ENCODE peak calls at places on chromosomes 6 and 20, in four cellular contexts. B is fibroblast of lung, M is A549, G is mammary epithelial cell. H is an unnamed sample.

GRCh38 chr20:18839507-18840247 is 26.1 kb downstream of the SCP2D1 start:
- DNase-seq in B (no peak), M (no peak), G (peak), H (no peak)

GRCh38 chr6:112694986-112695385 is 347.9 kb downstream of the RFPL4B start:
- DNase-seq in B (no peak), M (no peak), G (no peak), H (no peak)

GRCh38 chr6:7647504-7647903 is 57.5 kb downstream of the SNRNP48 start:
- DNase-seq in B (no peak), M (no peak), G (no peak), H (no peak)

GRCh38 chr6:42925248-42925857 is 3.9 kb upstream of the CNPY3 start:
- DNase-seq in B (no peak), M (no peak), G (no peak), H (no peak)

GRCh38 chr6:113464536-113464935 is 392.6 kb upstream of the MARCKS start:
- DNase-seq in B (no peak), M (no peak), G (no peak), H (no peak)

GRCh38 chr6:125406771-125407170 is 105.0 kb upstream of the HDDC2 start:
- DNase-seq in B (no peak), M (no peak), G (no peak), H (no peak)

GRCh38 chr20:51134405-51134804 is 111.5 kb upstream of the KCNG1 start:
- DNase-seq in B (no peak), M (no peak), G (no peak), H (no peak)

GRCh38 chr6:155638200-155638599 is 182.6 kb upstream of the NOX3 start:
- DNase-seq in B (no peak), M (no peak), G (peak), H (no peak)

GRCh38 chr6:140050232-140050995 is 676.0 kb upstream of the CITED2 start:
- DNase-seq in B (peak), M (no peak), G (peak), H (no peak)

GRCh38 chr6:164827537-164827936 is 481.9 kb downstream of the C6orf118 start:
- DNase-seq in B (peak), M (no peak), G (no peak), H (no peak)

DNA sequence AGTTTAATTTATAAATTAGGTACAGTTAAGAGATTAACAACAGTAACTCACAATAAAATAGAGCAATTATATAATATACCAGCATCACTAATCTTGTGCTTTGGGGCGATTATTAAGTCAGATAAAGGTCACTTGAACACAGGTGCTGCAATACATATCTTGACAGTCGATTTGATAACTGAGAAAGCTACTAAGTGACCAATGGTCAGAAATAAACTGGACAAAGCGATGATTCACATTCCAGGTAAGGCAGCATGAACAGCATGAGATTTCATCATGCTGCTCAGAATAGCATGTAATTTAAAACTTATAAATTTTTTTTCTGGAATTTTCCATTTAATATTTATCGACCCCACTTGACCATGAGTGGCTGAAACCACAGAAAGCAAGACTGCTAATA is 15.9 kb upstream of the ADGRF5 start:
- DNase-seq in B (no peak), M (no peak), G (no peak), H (no peak)
- H3K27ac ChIP-seq in B (no peak), M (no peak), G (no peak), H (no peak)

DNA sequence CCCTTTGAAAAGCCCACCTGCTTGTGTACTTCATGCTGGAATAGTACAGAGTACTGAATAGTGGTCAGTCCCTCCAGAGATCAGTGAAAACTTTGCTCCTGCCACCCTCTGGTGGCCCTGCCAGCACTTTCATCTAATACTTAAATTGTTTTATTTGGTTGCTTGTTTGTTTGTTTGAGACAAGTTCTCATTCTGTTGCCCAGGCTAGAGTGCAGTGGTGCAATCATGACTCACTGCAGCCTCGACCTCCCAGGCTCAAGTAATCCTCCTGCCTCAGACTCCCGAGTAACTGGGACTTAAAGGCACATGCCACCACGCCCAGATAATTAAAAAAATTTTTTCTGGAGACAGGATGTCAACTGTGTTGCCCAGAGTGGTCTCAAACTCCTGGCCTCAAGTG is 9.1 kb downstream of the FAM83D start:
- DNase-seq in B (no peak), M (peak), G (peak), H (no peak)
- H3K4me2 ChIP-seq in B (no peak), M (peak), G (no peak), H (no peak)

GRCh38 chr6:117955684-117956083 is 48.6 kb downstream of the SLC35F1 start:
- DNase-seq in B (no peak), M (no peak), G (no peak), H (no peak)
- TF ChIP-seq CTCF in B (no peak), M (no peak), G (no peak), H (no peak)

GRCh38 chr6:30914076-30914853 is at the start of gene VARS2:
- DNase-seq in B (peak), M (peak), G (peak), H (peak)
- H3K27ac ChIP-seq in B (peak), M (peak), G (peak), H (peak)